ENCODE peak calls at places on chromosome 16, in four cellular contexts. I is adrenal gland, O is H1, M is OCI-LY7. K is an unnamed sample.

GRCh38 chr16:56965149-56965938 is 3.6 kb downstream of the CETP start:
- DNase-seq in I (no peak), O (no peak), M (no peak), K (no peak)

GRCh38 chr16:85658504-85659326 is 30.0 kb downstream of the GINS2 start:
- DNase-seq in I (no peak), O (no peak), M (no peak), K (no peak)

GRCh38 chr16:57530104-57530522 is 6.3 kb downstream of the CCDC102A start:
- DNase-seq in I (peak; percentile 37), O (no peak), M (peak; percentile 53), K (no peak)

GRCh38 chr16:89607937-89608740 is 5.3 kb upstream of the DPEP1 start:
- DNase-seq in I (no peak), O (no peak), M (no peak), K (no peak)

GRCh38 chr16:62450291-62450690 is 414.1 kb upstream of the CDH8 start:
- DNase-seq in I (no peak), O (peak; percentile 1), M (no peak), K (no peak)

GRCh38 chr16:26301516-26301915 is 609.8 kb downstream of the HS3ST4 start:
- DNase-seq in I (no peak), O (no peak), M (no peak), K (no peak)

GRCh38 chr16:49010396-49010795 is 271.2 kb downstream of the CBLN1 start:
- DNase-seq in I (no peak), O (no peak), M (no peak), K (no peak)

GRCh38 chr16:87559976-87560375 is 42.3 kb upstream of the JPH3 start:
- DNase-seq in I (no peak), O (no peak), M (no peak), K (no peak)

GRCh38 chr16:30349695-30350094 is 5.4 kb downstream of the CD2BP2 start:
- DNase-seq in I (peak; percentile 18), O (no peak), M (peak; percentile 95), K (no peak)

GRCh38 chr16:81515281-81515680 is 70.7 kb downstream of the CMIP start:
- DNase-seq in I (no peak), O (no peak), M (no peak), K (no peak)

GRCh38 chr16:58110590-58111330 is 18.4 kb downstream of the CFAP20 start:
- DNase-seq in I (no peak), O (no peak), M (no peak), K (no peak)

GRCh38 chr16:24776486-24777220 is 47.2 kb downstream of the TNRC6A start:
- DNase-seq in I (peak; percentile 70), O (no peak), M (no peak), K (no peak)

GRCh38 chr16:57540387-57540786 is 2.1 kb upstream of the ADGRG5 start:
- DNase-seq in I (peak; percentile 15), O (no peak), M (no peak), K (no peak)

GRCh38 chr16:54160939-54161897 is 125.4 kb downstream of the IRX3 start:
- DNase-seq in I (no peak), O (no peak), M (no peak), K (no peak)

GRCh38 chr16:49639739-49640388 is 216.0 kb downstream of the ZNF423 start:
- DNase-seq in I (peak; percentile 52), O (peak; percentile 13), M (no peak), K (no peak)

GRCh38 chr16:72876221-72876620 is 171.7 kb downstream of the ZFHX3 start:
- DNase-seq in I (peak; percentile 61), O (no peak), M (no peak), K (no peak)

GRCh38 chr16:64969221-64969620 is 152.6 kb downstream of the CDH11 start:
- DNase-seq in I (no peak), O (no peak), M (no peak), K (no peak)

GRCh38 chr16:5323284-5323683 is 225.7 kb upstream of the EEF2KMT start:
- DNase-seq in I (no peak), O (peak; percentile 46), M (no peak), K (no peak)

GRCh38 chr16:51637744-51638100 is 486.7 kb upstream of the SALL1 start:
- DNase-seq in I (no peak), O (no peak), M (no peak), K (no peak)

GRCh38 chr16:49706620-49707355 is 149.1 kb downstream of the ZNF423 start:
- DNase-seq in I (no peak), O (no peak), M (no peak), K (no peak)

GRCh38 chr16:75064403-75065148 is 52.0 kb downstream of the LDHD start:
- DNase-seq in I (no peak), O (no peak), M (no peak), K (no peak)

GRCh38 chr16:3951861-3952332 is 71.4 kb upstream of the CREBBP start:
- DNase-seq in I (no peak), O (no peak), M (no peak), K (no peak)

GRCh38 chr16:17107450-17107849 is 363.3 kb downstream of the XYLT1 start:
- DNase-seq in I (no peak), O (no peak), M (no peak), K (no peak)

GRCh38 chr16:14373406-14373805 is 256.7 kb downstream of the PARN start:
- DNase-seq in I (no peak), O (no peak), M (no peak), K (no peak)

GRCh38 chr16:50666658-50667496 is 14.2 kb downstream of the SNX20 start:
- DNase-seq in I (no peak), O (no peak), M (no peak), K (no peak)

GRCh38 chr16:67668495-67669157 is 2.0 kb downstream of the C16orf86 start:
- DNase-seq in I (no peak), O (no peak), M (peak; percentile 73), K (no peak)

GRCh38 chr16:90057738-90058173 is 19.4 kb downstream of the PRDM7 start:
- DNase-seq in I (no peak), O (no peak), M (no peak), K (no peak)

GRCh38 chr16:7025616-7026190 is 306.9 kb upstream of the RBFOX1 start:
- DNase-seq in I (peak; percentile 83), O (peak; percentile 72), M (peak; percentile 57), K (peak; percentile 20)

GRCh38 chr16:78538919-78539318 is 439.5 kb downstream of the WWOX start:
- DNase-seq in I (no peak), O (no peak), M (no peak), K (no peak)

GRCh38 chr16:1902547-1903219 is 15.5 kb downstream of the HS3ST6 start:
- DNase-seq in I (no peak), O (no peak), M (no peak), K (no peak)
- H3K27ac ChIP-seq in I (no peak overlapping the region), O (no peak overlapping the region), M (no peak overlapping the region), K (no peak overlapping the region)

GRCh38 chr16:22861585-22861984 is 47.6 kb downstream of the HS3ST2 start:
- DNase-seq in I (no peak), O (no peak), M (no peak), K (no peak)
- H3K9me3 ChIP-seq in I (no peaks in the 10 kb centered on the region), O (peaks cover 3% of the 10 kb centered on the region), M (no peaks in the 10 kb centered on the region), K (no peaks in the 10 kb centered on the region)

GRCh38 chr16:84643180-84643583 is 5.1 kb upstream of the KLHL36 start:
- DNase-seq in I (peak; percentile 89), O (no peak), M (no peak), K (no peak)
- H3K27ac ChIP-seq in I (no peak overlapping the region), O (no peak overlapping the region), M (peak overlapping the region; percentile 82), K (no peak overlapping the region)

GRCh38 chr16:31785126-31785525 is 88.5 kb upstream of the ZNF267 start:
- DNase-seq in I (no peak), O (no peak), M (no peak), K (no peak)

GRCh38 chr16:31780342-31780741 is 93.3 kb upstream of the ZNF267 start:
- DNase-seq in I (no peak), O (no peak), M (no peak), K (no peak)
- H3K9me3 ChIP-seq in I (no peaks in the 10 kb centered on the region), O (peaks cover 49% of the 10 kb centered on the region), M (peaks cover 12% of the 10 kb centered on the region), K (peaks cover 18% of the 10 kb centered on the region)